ENCODE peak calls at places on chromosomes 4 and X, in five cellular contexts. Z, L, J, U and K are unnamed samples.
A peak's percentile ranks its signal among the peaks of the same experiment; 100 is the strongest.

GRCh38 chrX:45351478-45351877 is 150.8 kb upstream of the DIPK2B start:
- DNase-seq in Z (peak; percentile 69), U (no peak), J (no peak), L (no peak), K (no peak)

GRCh38 chrX:146863566-146863965 is 49.0 kb upstream of the CXorf51A start:
- DNase-seq in J (no peak), L (no peak), U (no peak), Z (peak; percentile 6), K (no peak)

GRCh38 chr4:73885570-73886230 is 16.5 kb downstream of the CXCL1 start:
- DNase-seq in L (no peak), Z (no peak), U (no peak), J (no peak), K (no peak)

GRCh38 chr4:88143504-88143903 is 14.9 kb downstream of the ABCG2 start:
- DNase-seq in L (no peak), J (no peak), U (no peak), Z (peak; percentile 90), K (peak; percentile 85)

GRCh38 chrX:105882581-105883275 is 60.4 kb downstream of the NRK start:
- DNase-seq in J (no peak), L (no peak), Z (peak; percentile 4), U (no peak), K (no peak)

GRCh38 chr4:110787781-110788180 is 164.9 kb upstream of the PITX2 start:
- DNase-seq in L (no peak), U (no peak), J (no peak), Z (peak; percentile 27), K (no peak)

GRCh38 chr4:23991444-23991843 is 101.6 kb upstream of the PPARGC1A start:
- DNase-seq in Z (no peak), L (no peak), J (no peak), U (no peak), K (no peak)

GRCh38 chrX:27622883-27623282 is 32.7 kb downstream of the DCAF8L2 start:
- DNase-seq in L (no peak), U (no peak), J (no peak), Z (no peak), K (no peak)

GRCh38 chr4:183495182-183495581 is 9.7 kb upstream of the ING2 start:
- DNase-seq in L (no peak), U (no peak), J (no peak), Z (no peak), K (no peak)

GRCh38 chr4:78627046-78627965 is 75.7 kb downstream of the ANXA3 start:
- DNase-seq in J (no peak), L (no peak), U (no peak), Z (no peak), K (peak; percentile 32)

GRCh38 chrX:2627272-2627867 is 63.7 kb upstream of the CD99 start:
- DNase-seq in U (peak; percentile 54), L (no peak), Z (peak; percentile 27), J (no peak), K (peak; percentile 43)

GRCh38 chr4:48490012-48490679 is at the start of gene ZAR1:
- DNase-seq in Z (no peak), L (peak; percentile 76), U (no peak), J (peak; percentile 57), K (no peak)

GRCh38 chrX:9746148-9746880 is 19.3 kb downstream of the GPR143 start:
- DNase-seq in J (no peak), Z (peak; percentile 43), U (no peak), L (no peak), K (no peak)

GRCh38 chr4:76197971-76198410 is 15.6 kb downstream of the SCARB2 start:
- DNase-seq in L (peak; percentile 79), U (peak; percentile 38), Z (peak; percentile 69), J (no peak), K (no peak)

GRCh38 chr4:7161721-7162214 is 30.6 kb upstream of the SORCS2 start:
- DNase-seq in L (no peak), U (peak; percentile 76), Z (no peak), J (peak; percentile 33), K (no peak)

GRCh38 chrX:122087353-122087752 is 1039.9 kb downstream of the GLUD2 start:
- DNase-seq in Z (no peak), L (no peak), U (no peak), J (no peak), K (no peak)

GRCh38 chrX:53356186-53356585 is 66.3 kb downstream of the SMC1A start:
- DNase-seq in L (no peak), J (no peak), U (no peak), Z (no peak), K (no peak)

GRCh38 chr4:3745886-3746656 is 20.1 kb upstream of the ADRA2C start:
- DNase-seq in J (no peak), Z (no peak), U (no peak), L (no peak), K (no peak)

GRCh38 chrX:41421071-41421729 is 25.9 kb upstream of the NYX start:
- DNase-seq in L (no peak), Z (no peak), J (no peak), U (no peak), K (no peak)

GRCh38 chrX:147602297-147602696 is 309.4 kb upstream of the FMR1 start:
- DNase-seq in J (no peak), Z (no peak), L (no peak), U (no peak), K (no peak)

GRCh38 chrX:55484948-55485347 is 4.7 kb downstream of the USP51 start:
- DNase-seq in J (no peak), Z (no peak), U (no peak), L (no peak), K (no peak)

GRCh38 chrX:55487143-55487542 is 2.5 kb downstream of the USP51 start:
- DNase-seq in U (no peak), Z (no peak), J (no peak), L (no peak), K (no peak)

GRCh38 chrX:55488559-55489314 is 911 bp downstream of the USP51 start:
- DNase-seq in J (peak; percentile 67), L (peak; percentile 88), U (peak; percentile 53), Z (peak; percentile 8), K (peak; percentile 28)

GRCh38 chrX:55488268-55488558 is 1.4 kb downstream of the USP51 start:
- DNase-seq in J (no peak), U (no peak), Z (no peak), L (no peak), K (no peak)

DNA sequence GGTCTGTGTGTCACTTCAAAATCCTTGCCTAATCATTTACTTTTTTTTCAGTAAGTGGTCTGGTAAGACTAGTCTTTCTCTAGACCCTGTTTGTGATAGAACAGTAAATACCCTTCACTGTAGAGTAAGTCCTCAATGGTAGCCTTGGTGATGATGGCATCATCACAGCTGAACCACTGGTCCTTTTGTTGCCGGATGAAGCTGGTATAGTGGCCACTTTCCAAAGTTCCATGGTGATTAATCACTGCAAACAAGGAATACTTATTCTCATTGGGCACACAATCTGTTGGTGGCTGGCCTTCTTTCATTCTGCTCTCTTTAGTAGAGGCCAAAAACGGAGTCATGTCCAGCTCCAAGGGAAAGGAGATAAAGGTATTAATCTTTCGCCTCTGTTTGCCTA is 2.9 kb downstream of the USP51 start:
- DNase-seq in J (no peak), U (no peak), L (no peak), Z (no peak), K (no peak)
- H3K9me3 ChIP-seq in J (no peaks in the 10 kb centered on the region), U (no peaks in the 10 kb centered on the region), L (no peaks in the 10 kb centered on the region), Z (no peaks in the 10 kb centered on the region), K (no peaks in the 10 kb centered on the region)

GRCh38 chrX:1103360-1103759 is 109.1 kb downstream of the CRLF2 start:
- DNase-seq in Z (no peak), U (no peak), L (no peak), J (peak; percentile 6), K (no peak)
- H3K27ac ChIP-seq in Z (no peak overlapping the region), U (no peak overlapping the region), L (no peak overlapping the region), J (no peak overlapping the region), K (no peak overlapping the region)

GRCh38 chr4:164512124-164512523 is 241.8 kb upstream of the SMIM31 start:
- DNase-seq in U (no peak), L (no peak), J (no peak), Z (no peak), K (no peak)
- H3K9me3 ChIP-seq in U (no peaks in the 10 kb centered on the region), L (no peaks in the 10 kb centered on the region), J (no peaks in the 10 kb centered on the region), Z (peaks cover 8% of the 10 kb centered on the region), K (no peaks in the 10 kb centered on the region)

DNA sequence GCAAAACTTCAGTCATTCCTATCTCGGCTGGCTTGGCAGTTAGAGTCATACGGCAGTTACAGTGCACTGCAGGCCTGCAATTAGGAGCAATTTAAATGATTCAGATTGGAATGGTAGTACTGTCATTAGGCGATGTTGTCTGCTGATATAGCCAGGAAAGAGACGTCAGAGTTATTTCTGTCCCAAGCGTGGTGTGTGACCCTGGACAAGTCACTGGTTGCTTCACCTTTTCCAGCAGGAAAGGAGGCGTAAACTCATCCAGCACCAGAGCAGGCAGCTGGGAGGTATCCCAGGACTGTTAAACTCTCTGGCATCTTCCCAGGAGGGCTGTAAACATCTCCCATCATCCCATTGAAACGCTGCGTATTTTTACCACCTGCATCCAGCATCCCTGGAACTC is 842 bp upstream of the LNX1 start:
- DNase-seq in U (peak; percentile 61), J (no peak), Z (peak; percentile 13), L (no peak), K (peak; percentile 84)
- H3K27ac ChIP-seq in U (peak overlapping the region; percentile 92), J (peak overlapping the region; percentile 72), Z (no peak overlapping the region), L (peak overlapping the region; percentile 79), K (peak overlapping the region; percentile 73)

GRCh38 chrX:69626129-69626528 is 10.2 kb downstream of the EDA start:
- DNase-seq in U (no peak), J (no peak), Z (no peak), L (no peak), K (no peak)
- H3K9me3 ChIP-seq in U (no peaks in the 10 kb centered on the region), J (no peaks in the 10 kb centered on the region), Z (peaks cover 2% of the 10 kb centered on the region), L (no peaks in the 10 kb centered on the region), K (no peaks in the 10 kb centered on the region)